ENCODE peak calls at places on chromosomes 7 and 10, in four cellular contexts. C, W, F and Q are unnamed samples.
A peak's percentile ranks its signal among the peaks of the same experiment; 100 is the strongest.

GRCh38 chr10:18607979-18608378 is 43.4 kb downstream of the NSUN6 start:
- DNase-seq in W (no peak), F (no peak), C (no peak), Q (no peak)

GRCh38 chr10:70174058-70174741 is 3.9 kb upstream of the SAR1A start:
- DNase-seq in F (no peak), W (no peak), C (no peak), Q (no peak)

GRCh38 chr10:70130878-70131559 is 1.6 kb downstream of the AIFM2 start:
- DNase-seq in C (no peak), W (no peak), F (peak; percentile 43), Q (no peak)

GRCh38 chr7:94043299-94043698 is 39.1 kb upstream of the BET1 start:
- DNase-seq in W (no peak), F (no peak), C (no peak), Q (no peak)

GRCh38 chr10:56003555-56003954 is 357.5 kb downstream of the ZWINT start:
- DNase-seq in W (no peak), F (no peak), C (no peak), Q (no peak)

GRCh38 chr7:35714862-35715261 is 19.9 kb upstream of the HERPUD2 start:
- DNase-seq in C (no peak), F (no peak), W (no peak), Q (no peak)

GRCh38 chr7:38881947-38882684 is 26.9 kb downstream of the VPS41 start:
- DNase-seq in W (no peak), C (no peak), F (no peak), Q (no peak)

GRCh38 chr10:10830316-10831061 is 187.2 kb upstream of the CELF2 start:
- DNase-seq in C (no peak), F (no peak), W (no peak), Q (no peak)

GRCh38 chr10:49738616-49739360 is 23.3 kb downstream of the OGDHL start:
- DNase-seq in F (no peak), W (no peak), C (no peak), Q (no peak)

GRCh38 chr7:74544706-74545469 is 91.2 kb downstream of the GTF2IRD1 start:
- DNase-seq in C (peak; percentile 46), F (no peak), W (no peak), Q (no peak)

GRCh38 chr7:1812693-1813393 is 142.8 kb downstream of the ELFN1 start:
- DNase-seq in C (peak; percentile 44), W (no peak), F (peak; percentile 38), Q (no peak)

GRCh38 chr7:122597277-122597676 is 101.6 kb downstream of the RNF133 start:
- DNase-seq in F (no peak), C (no peak), W (no peak), Q (no peak)

GRCh38 chr10:111249925-111250324 is 173.1 kb downstream of the ADRA2A start:
- DNase-seq in F (no peak), W (no peak), C (no peak), Q (no peak)

GRCh38 chr7:33744293-33744692 is 161.0 kb upstream of the BMPER start:
- DNase-seq in W (no peak), C (peak; percentile 57), F (no peak), Q (no peak)

GRCh38 chr7:147296986-147297385 is 1180.4 kb downstream of the CNTNAP2 start:
- DNase-seq in F (no peak), W (no peak), C (no peak), Q (no peak)

GRCh38 chr10:124590216-124591122 is 128.8 kb downstream of the LHPP start:
- DNase-seq in F (peak; percentile 24), W (peak; percentile 34), C (no peak), Q (no peak)

GRCh38 chr7:121610243-121610642 is 214.1 kb upstream of the FAM3C start:
- DNase-seq in C (no peak), W (no peak), F (no peak), Q (no peak)

GRCh38 chr10:18340496-18341051 is 200.3 kb downstream of the CACNB2 start:
- DNase-seq in C (peak; percentile 67), F (no peak), W (no peak), Q (no peak)

GRCh38 chr10:27742926-27743735 is 2.5 kb downstream of the MKX start:
- DNase-seq in W (peak; percentile 83), C (peak; percentile 54), F (peak; percentile 59), Q (peak; percentile 56)

GRCh38 chr10:58291538-58292174 is 22.7 kb downstream of the CISD1 start:
- DNase-seq in F (no peak), C (peak; percentile 41), W (no peak), Q (no peak)

GRCh38 chr7:25812086-25812855 is 339.7 kb upstream of the NFE2L3 start:
- DNase-seq in W (no peak), F (no peak), C (no peak), Q (no peak)

GRCh38 chr10:58797356-58797755 is 284.7 kb downstream of the BICC1 start:
- DNase-seq in F (no peak), W (no peak), C (no peak), Q (no peak)

GRCh38 chr7:103551006-103551405 is 105.0 kb upstream of the SLC26A5 start:
- DNase-seq in C (no peak), W (no peak), F (no peak), Q (no peak)

GRCh38 chr7:137771679-137772078 is 75.1 kb downstream of the DGKI start:
- DNase-seq in C (no peak), W (no peak), F (no peak), Q (no peak)

GRCh38 chr10:69056536-69057260 is 31.2 kb upstream of the SRGN start:
- DNase-seq in C (no peak), F (no peak), W (no peak), Q (no peak)

GRCh38 chr10:49327036-49327813 is 28.3 kb downstream of the C10orf71 start:
- DNase-seq in C (no peak), W (no peak), F (no peak), Q (no peak)

GRCh38 chr10:126558881-126559280 is 111.6 kb downstream of the C10orf90 start:
- DNase-seq in F (no peak), C (no peak), W (no peak), Q (no peak)

GRCh38 chr7:109844362-109844761 is 1246.6 kb upstream of the LRRN3 start:
- DNase-seq in F (no peak), W (no peak), C (peak; percentile 15), Q (no peak)

GRCh38 chr10:33965795-33966581 is 631.5 kb upstream of the NRP1 start:
- DNase-seq in F (no peak), C (no peak), W (no peak), Q (no peak)

GRCh38 chr10:29687411-29688160 is 52.8 kb upstream of the SVIL start:
- DNase-seq in C (no peak), F (no peak), W (peak; percentile 79), Q (no peak)

GRCh38 chr10:59589721-59590120 is 119.9 kb downstream of the SLC16A9 start:
- DNase-seq in W (no peak), C (no peak), F (no peak), Q (no peak)

GRCh38 chr10:3776796-3777571 is 8.0 kb downstream of the KLF6 start:
- DNase-seq in C (no peak), F (peak; percentile 80), W (peak; percentile 42), Q (no peak)

GRCh38 chr10:29895436-29895835 is 163.9 kb downstream of the JCAD start:
- DNase-seq in W (no peak), C (no peak), F (peak; percentile 91), Q (no peak)

GRCh38 chr7:67625257-67625713 is 628.7 kb downstream of the TYW1 start:
- DNase-seq in C (peak; percentile 89), W (no peak), F (peak; percentile 75), Q (peak; percentile 55)

GRCh38 chr10:27035163-27035562 is 65.1 kb downstream of the ANKRD26 start:
- DNase-seq in C (no peak), W (no peak), F (no peak), Q (no peak)

GRCh38 chr10:96708456-96708855 is 11.9 kb downstream of the PIK3AP1 start:
- DNase-seq in W (no peak), F (no peak), C (no peak), Q (no peak)

GRCh38 chr10:102280397-102281015 is 35.2 kb downstream of the GBF1 start:
- DNase-seq in F (no peak), C (peak; percentile 75), W (no peak), Q (no peak)

GRCh38 chr7:100071018-100071723 is 10.4 kb downstream of the ZNF3 start:
- DNase-seq in F (no peak), C (no peak), W (no peak), Q (no peak)

GRCh38 chr7:100075418-100075817 is 6.1 kb downstream of the ZNF3 start:
- DNase-seq in W (no peak), F (no peak), C (no peak), Q (no peak)

GRCh38 chr7:100077205-100077604 is 4.3 kb downstream of the ZNF3 start:
- DNase-seq in C (no peak), W (no peak), F (no peak), Q (no peak)

GRCh38 chr7:100069991-100070390 is 11.5 kb downstream of the ZNF3 start:
- DNase-seq in W (no peak), C (no peak), F (no peak), Q (no peak)

GRCh38 chr7:100072462-100072861 is 9.1 kb downstream of the ZNF3 start:
- DNase-seq in F (no peak), C (no peak), W (no peak), Q (no peak)
- H3K4me3 ChIP-seq in F (no peak overlapping the region), C (no peak overlapping the region), W (no peak overlapping the region), Q (no peak overlapping the region)

DNA sequence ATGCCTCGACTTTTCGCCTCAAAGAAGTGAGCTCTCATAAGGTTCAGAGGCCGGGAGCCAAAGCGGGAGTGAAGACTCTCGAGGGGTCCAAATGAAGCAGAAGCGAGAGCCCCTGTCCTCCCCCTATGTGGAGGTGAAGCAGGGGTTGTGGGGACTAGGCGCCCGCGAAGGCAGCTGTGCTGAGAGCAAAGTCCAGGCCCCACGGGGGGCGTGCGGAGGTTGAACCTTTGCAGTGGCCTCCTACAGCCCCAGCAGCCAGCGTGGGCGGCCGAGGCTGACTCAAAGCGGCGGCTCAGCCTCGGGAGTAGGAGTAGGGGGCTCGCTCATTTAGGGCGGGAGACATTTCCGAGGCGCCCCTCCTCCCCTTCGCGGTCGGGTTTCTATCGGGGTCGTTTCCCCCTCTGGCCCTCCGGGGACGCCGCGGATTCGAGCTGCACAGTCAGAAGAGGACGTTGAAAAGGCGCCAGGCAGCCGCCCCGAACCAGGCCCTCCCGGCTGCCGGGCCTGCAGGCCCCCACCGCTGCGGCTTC is 548 bp upstream of the ADD3 start:
- DNase-seq in C (no peak), W (no peak), F (peak; percentile 82), Q (no peak)
- H3K4me1 ChIP-seq in C (peaks cover 43% of the 10 kb centered on the region), W (peaks cover 16% of the 10 kb centered on the region), F (no peaks in the 10 kb centered on the region), Q (peaks cover 22% of the 10 kb centered on the region)

GRCh38 chr7:138979226-138979979 is 1.8 kb downstream of the KIAA1549 start:
- DNase-seq in W (no peak), F (no peak), C (no peak), Q (no peak)
- H3K4me3 ChIP-seq in W (no peak overlapping the region), F (no peak overlapping the region), C (peak overlapping the region; percentile 78), Q (no peak overlapping the region)

GRCh38 chr7:150531704-150532103 is 17.0 kb downstream of the GIMAP7 start:
- DNase-seq in W (no peak), C (no peak), F (no peak), Q (no peak)
- H3K4me1 ChIP-seq in W (no peaks in the 10 kb centered on the region), C (no peaks in the 10 kb centered on the region), F (no peaks in the 10 kb centered on the region), Q (no peaks in the 10 kb centered on the region)

DNA sequence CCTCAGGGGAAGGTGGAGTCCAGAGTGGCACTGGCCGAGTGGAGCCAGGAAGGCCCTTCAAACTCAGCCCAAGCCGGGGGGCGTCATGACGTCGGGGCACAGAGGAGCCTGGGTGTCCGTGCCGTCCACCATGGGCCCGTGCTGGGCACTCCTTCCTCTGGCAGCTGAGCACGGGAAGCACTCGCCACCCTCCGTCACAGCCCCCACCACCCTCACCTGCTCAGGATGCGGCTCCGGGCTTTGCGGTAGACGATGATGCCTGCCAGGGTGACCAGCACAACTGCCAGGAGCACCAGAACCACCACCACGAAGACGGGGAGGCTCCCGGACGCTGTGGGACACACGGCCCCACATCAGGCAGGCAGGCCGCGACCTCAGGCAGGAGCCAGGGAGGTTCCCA is 8.1 kb downstream of the ADAM8 start:
- DNase-seq in W (no peak), F (no peak), C (no peak), Q (no peak)
- H3K4me3 ChIP-seq in W (no peak overlapping the region), F (no peak overlapping the region), C (no peak overlapping the region), Q (no peak overlapping the region)